ENCODE peak calls at places on chromosomes 13 and 19, in eight cellular contexts. F, K, X, Q, U, C, B and G are unnamed samples.

GRCh38 chr19:39297931-39298634 is 1.9 kb downstream of the IFNL1 start:
- ATAC-seq in F (peak), K (no peak), X (peak), Q (no peak), U (peak), C (peak), B (peak), G (no peak)

GRCh38 chr13:69595181-69595580 is 512.4 kb upstream of the ATXN8OS start:
- ATAC-seq in F (no peak), K (no peak), X (no peak), Q (no peak), U (no peak), C (no peak), B (no peak), G (no peak)

GRCh38 chr19:29817316-29817715 is 5.5 kb downstream of the CCNE1 start:
- ATAC-seq in F (no peak), K (no peak), X (no peak), Q (no peak), U (no peak), C (no peak), B (no peak), G (no peak)

GRCh38 chr13:113273856-113274590 is 23.0 kb upstream of the LAMP1 start:
- ATAC-seq in F (no peak), K (peak), X (no peak), Q (peak), U (no peak), C (peak), B (no peak), G (no peak)

GRCh38 chr19:44646049-44646416 is 2.3 kb downstream of the PVR start:
- ATAC-seq in F (no peak), K (no peak), X (no peak), Q (no peak), U (no peak), C (no peak), B (no peak), G (no peak)

GRCh38 chr19:50501568-50502475 is 9.2 kb downstream of the JOSD2 start:
- ATAC-seq in F (peak), K (no peak), X (no peak), Q (no peak), U (no peak), C (peak), B (no peak), G (no peak)

GRCh38 chr19:21087871-21088270 is 5.9 kb downstream of the ZNF714 start:
- ATAC-seq in F (no peak), K (no peak), X (no peak), Q (no peak), U (no peak), C (no peak), B (no peak), G (no peak)

GRCh38 chr19:51325161-51325979 is 13.9 kb downstream of the IGLON5 start:
- ATAC-seq in F (peak), K (no peak), X (peak), Q (no peak), U (peak), C (no peak), B (no peak), G (no peak)